ENCODE peak calls at places on chromosomes 1 and 21, in nine cellular contexts. N is AG09319, G is neural crest cell, A is iris pigment epithelial cell, E is ovary, M is NCI-H1092, V is pancreas, O is Kasumi-1, S is DND-41. J is an unnamed sample.

GRCh38 chr1:39642796-39643195 is 3.4 kb upstream of the HEYL start:
- DNase-seq in N (no peak), G (no peak), A (no peak), E (no peak), M (no peak), V (no peak), O (no peak), S (no peak), J (no peak)

GRCh38 chr1:28668191-28668955 is at the start of gene GMEB1:
- DNase-seq in N (peak), G (peak), A (peak), E (peak), M (peak), V (peak), O (peak), S (peak), J (peak)

GRCh38 chr1:54105736-54106269 is 47.0 kb downstream of the CDCP2 start:
- DNase-seq in N (no peak), G (no peak), A (peak), E (no peak), M (no peak), V (no peak), O (no peak), S (no peak), J (no peak)

GRCh38 chr1:226708342-226708780 is 30.7 kb downstream of the ITPKB start:
- DNase-seq in N (no peak), G (no peak), A (peak), E (no peak), M (no peak), V (no peak), O (peak), S (no peak), J (no peak)

GRCh38 chr1:215594640-215595039 is 27.5 kb downstream of the KCTD3 start:
- DNase-seq in N (no peak), G (no peak), A (no peak), E (no peak), M (peak), V (no peak), O (no peak), S (no peak), J (no peak)

GRCh38 chr1:237386362-237387143 is 344.6 kb downstream of the RYR2 start:
- DNase-seq in N (no peak), G (no peak), A (peak), E (no peak), M (no peak), V (no peak), O (peak), S (no peak), J (no peak)

GRCh38 chr1:77652179-77652745 is 30.2 kb downstream of the ZZZ3 start:
- DNase-seq in N (no peak), G (no peak), A (peak), E (no peak), M (no peak), V (no peak), O (no peak), S (no peak), J (no peak)

GRCh38 chr1:93616221-93616995 is 65.2 kb downstream of the BCAR3 start:
- DNase-seq in N (no peak), G (no peak), A (no peak), E (no peak), M (peak), V (no peak), O (no peak), S (no peak), J (no peak)

GRCh38 chr1:69794831-69795230 is 227.1 kb downstream of the LRRC7 start:
- DNase-seq in N (no peak), G (no peak), A (peak), E (no peak), M (no peak), V (no peak), O (no peak), S (no peak), J (no peak)

GRCh38 chr1:30727796-30728195 is 4.4 kb upstream of the MATN1 start:
- DNase-seq in N (no peak), G (no peak), A (peak), E (no peak), M (no peak), V (no peak), O (no peak), S (no peak), J (no peak)

GRCh38 chr1:181676269-181676668 is 193.0 kb downstream of the CACNA1E start:
- DNase-seq in N (no peak), G (peak), A (peak), E (no peak), M (peak), V (no peak), O (peak), S (peak), J (no peak)

GRCh38 chr1:149849246-149849946 is 50.0 kb upstream of the BOLA1 start:
- DNase-seq in N (no peak), G (peak), A (no peak), E (no peak), M (no peak), V (no peak), O (no peak), S (peak), J (no peak)

GRCh38 chr1:21882721-21883415 is 54.2 kb downstream of the HSPG2 start:
- DNase-seq in N (no peak), G (no peak), A (no peak), E (no peak), M (no peak), V (no peak), O (no peak), S (no peak), J (no peak)

GRCh38 chr1:82950606-82951200 is 1048.2 kb downstream of the TTLL7 start:
- DNase-seq in N (no peak), G (no peak), A (no peak), E (no peak), M (no peak), V (no peak), O (no peak), S (no peak), J (no peak)

GRCh38 chr21:34796518-34797201 is 127.9 kb downstream of the CLIC6 start:
- DNase-seq in N (no peak), G (no peak), A (no peak), E (no peak), M (peak), V (no peak), O (no peak), S (no peak), J (no peak)

GRCh38 chr1:202176949-202177927 is 16.4 kb upstream of the LGR6 start:
- DNase-seq in N (no peak), G (no peak), A (no peak), E (no peak), M (no peak), V (no peak), O (no peak), S (no peak), J (no peak)